ENCODE peak calls at places on chromosome 10, in six cellular contexts. G, U, L, Q, F and C are unnamed samples.

GRCh38 chr10:100347568-100348195 is 649 bp downstream of the SCD start:
- DNase-seq in G (no peak), F (peak; percentile 34), L (no peak), Q (no peak), U (no peak), C (no peak)

GRCh38 chr10:6194291-6194690 is 8.4 kb upstream of the PFKFB3 start:
- DNase-seq in L (no peak), U (no peak), F (no peak), G (no peak), Q (no peak), C (no peak)

GRCh38 chr10:72065439-72066025 is 22.8 kb downstream of the SPOCK2 start:
- DNase-seq in Q (no peak), G (no peak), F (no peak), L (no peak), U (no peak), C (no peak)

GRCh38 chr10:38003026-38003425 is 7.4 kb upstream of the ZNF33A start:
- DNase-seq in Q (no peak), G (no peak), L (no peak), U (no peak), F (no peak), C (no peak)

GRCh38 chr10:107032700-107033401 is 131.7 kb downstream of the SORCS1 start:
- DNase-seq in F (no peak), Q (no peak), U (no peak), L (no peak), G (no peak), C (no peak)

GRCh38 chr10:31384589-31384949 is 65.6 kb downstream of the ZEB1 start:
- DNase-seq in G (no peak), L (no peak), U (no peak), F (peak; percentile 21), Q (no peak), C (no peak)

GRCh38 chr10:33273295-33274002 is 61.0 kb downstream of the NRP1 start:
- DNase-seq in U (peak; percentile 19), L (no peak), G (peak; percentile 91), Q (peak; percentile 92), F (no peak), C (peak; percentile 36)

GRCh38 chr10:70492786-70493659 is 14.5 kb downstream of the PALD1 start:
- DNase-seq in G (no peak), U (no peak), L (no peak), Q (peak; percentile 12), F (no peak), C (no peak)

GRCh38 chr10:95513941-95514392 is 47.2 kb downstream of the SORBS1 start:
- DNase-seq in Q (peak; percentile 79), U (no peak), G (peak; percentile 31), L (no peak), F (peak; percentile 75), C (no peak)

GRCh38 chr10:45354261-45354660 is 19.8 kb upstream of the ALOX5 start:
- DNase-seq in G (no peak), U (no peak), F (no peak), Q (no peak), L (no peak), C (no peak)

GRCh38 chr10:48440771-48441170 is 134.3 kb downstream of the MAPK8 start:
- DNase-seq in F (no peak), Q (no peak), G (no peak), U (no peak), L (no peak), C (no peak)